ENCODE peak calls at places on chromosome 5, in ten cellular contexts. K is A549, O is transverse colon, V is tibial nerve, N is upper lobe of left lung, Y is stomach, C is IMR-90, J is GM12878, R is lower leg skin, M is thyroid gland. B is an unnamed sample.

GRCh38 chr5:176592573-176592972 is 17.4 kb downstream of the GPRIN1 start:
- DNase-seq in K (no peak), O (no peak), V (no peak), N (no peak), Y (no peak), C (no peak), J (no peak), R (no peak), M (no peak), B (no peak)

GRCh38 chr5:176803943-176804498 is 6.3 kb upstream of the UNC5A start:
- DNase-seq in K (no peak), O (no peak), V (no peak), N (no peak), Y (no peak), C (peak; percentile 26), J (no peak), R (no peak), M (peak; percentile 8), B (no peak)

GRCh38 chr5:10583663-10584572 is 20.0 kb downstream of the ANKRD33B start:
- DNase-seq in K (no peak), O (no peak), V (no peak), N (no peak), Y (no peak), C (no peak), J (no peak), R (no peak), M (no peak), B (no peak)

GRCh38 chr5:107894361-107894760 is 223.6 kb upstream of the EFNA5 start:
- DNase-seq in K (no peak), O (no peak), V (no peak), N (no peak), Y (no peak), C (peak; percentile 26), J (no peak), R (no peak), M (no peak), B (no peak)

GRCh38 chr5:27242258-27242626 is 203.9 kb upstream of the CDH9 start:
- DNase-seq in K (no peak), O (no peak), V (no peak), N (no peak), Y (no peak), C (no peak), J (no peak), R (no peak), M (no peak), B (no peak)

GRCh38 chr5:88833371-88834107 is 49.4 kb downstream of the MEF2C start:
- DNase-seq in K (no peak), O (peak; percentile 38), V (no peak), N (no peak), Y (no peak), C (peak; percentile 74), J (no peak), R (peak; percentile 49), M (peak; percentile 17), B (no peak)

GRCh38 chr5:169429044-169429443 is 128.1 kb upstream of the SLIT3 start:
- DNase-seq in K (no peak), O (no peak), V (no peak), N (no peak), Y (no peak), C (no peak), J (no peak), R (no peak), M (no peak), B (no peak)

GRCh38 chr5:148469446-148470062 is 85.8 kb downstream of the FBXO38 start:
- DNase-seq in K (no peak), O (no peak), V (no peak), N (no peak), Y (no peak), C (peak; percentile 76), J (no peak), R (peak; percentile 17), M (peak; percentile 13), B (no peak)

GRCh38 chr5:71865202-71865601 is 146.1 kb downstream of the CARTPT start:
- DNase-seq in K (peak; percentile 53), O (no peak), V (no peak), N (no peak), Y (no peak), C (peak; percentile 75), J (no peak), R (no peak), M (no peak), B (no peak)

GRCh38 chr5:172553167-172553566 is 87.9 kb upstream of the NEURL1B start:
- DNase-seq in K (no peak), O (no peak), V (no peak), N (no peak), Y (no peak), C (no peak), J (no peak), R (no peak), M (no peak), B (no peak)

GRCh38 chr5:155126573-155126972 is 113.0 kb downstream of the KIF4B start:
- DNase-seq in K (no peak), O (no peak), V (no peak), N (no peak), Y (no peak), C (no peak), J (no peak), R (no peak), M (no peak), B (no peak)

GRCh38 chr5:10702040-10702629 is 58.9 kb downstream of the DAP start:
- DNase-seq in K (no peak), O (no peak), V (no peak), N (no peak), Y (peak; percentile 43), C (peak; percentile 98), J (no peak), R (no peak), M (peak; percentile 97), B (no peak)

GRCh38 chr5:76472338-76473336 is 69.6 kb downstream of the IQGAP2 start:
- DNase-seq in K (peak; percentile 62), O (no peak), V (no peak), N (no peak), Y (no peak), C (no peak), J (no peak), R (no peak), M (no peak), B (no peak)

GRCh38 chr5:174312270-174312617 is 266.7 kb downstream of the NSG2 start:
- DNase-seq in K (no peak), O (no peak), V (no peak), N (no peak), Y (no peak), C (no peak), J (no peak), R (no peak), M (no peak), B (no peak)

GRCh38 chr5:142324377-142324870 is 397 bp downstream of the SPRY4 start:
- DNase-seq in K (no peak), O (no peak), V (no peak), N (peak; percentile 89), Y (no peak), C (no peak), J (no peak), R (no peak), M (peak; percentile 55), B (no peak)
- TF ChIP-seq CTCF in K (no peak), O (no peak), V (no peak), N (no peak), Y (no peak), C (peak; percentile 27), J (peak; percentile 5), R (no peak), M (no peak), B (no peak)

GRCh38 chr5:119074419-119074818 is 3.5 kb downstream of the DMXL1 start:
- DNase-seq in K (no peak), O (no peak), V (no peak), N (no peak), Y (no peak), C (no peak), J (peak; percentile 57), R (no peak), M (no peak), B (no peak)

GRCh38 chr5:119072496-119072895 is 1.6 kb downstream of the DMXL1 start:
- DNase-seq in K (no peak), O (no peak), V (no peak), N (no peak), Y (no peak), C (no peak), J (no peak), R (no peak), M (no peak), B (no peak)

GRCh38 chr5:119070578-119070827 is 384 bp upstream of the DMXL1 start:
- DNase-seq in K (no peak), O (peak; percentile 90), V (no peak), N (no peak), Y (no peak), C (no peak), J (no peak), R (no peak), M (no peak), B (peak; percentile 83)

GRCh38 chr5:119071573-119071874 is 637 bp downstream of the DMXL1 start:
- DNase-seq in K (no peak), O (no peak), V (no peak), N (no peak), Y (no peak), C (peak; percentile 2), J (no peak), R (peak; percentile 18), M (no peak), B (peak; percentile 17)

GRCh38 chr5:119070828-119071572 is at the start of gene DMXL1:
- DNase-seq in K (peak; percentile 99), O (peak; percentile 99), V (peak; percentile 100), N (peak; percentile 96), Y (peak; percentile 99), C (peak; percentile 99), J (peak; percentile 99), R (peak; percentile 99), M (peak; percentile 100), B (peak; percentile 96)
- TF ChIP-seq POLR2A in K (peak; percentile 57), O (peak; percentile 93), V (peak; percentile 43), N (no peak), Y (peak; percentile 76), C (peak; percentile 75), J (peak; percentile 91), R (no peak), M (peak; percentile 35), B (no peak)

GRCh38 chr5:136780518-136780917 is 415.2 kb upstream of the TRPC7 start:
- DNase-seq in K (peak; percentile 22), O (no peak), V (no peak), N (no peak), Y (no peak), C (no peak), J (no peak), R (no peak), M (no peak), B (no peak)
- TF ChIP-seq CTCF in K (peak; percentile 28), O (no peak), V (no peak), N (no peak), Y (no peak), C (no peak), J (no peak), R (no peak), M (no peak), B (peak; percentile 5)

GRCh38 chr5:132378580-132378979 is 9.1 kb downstream of the SLC22A5 start:
- DNase-seq in K (no peak), O (no peak), V (no peak), N (no peak), Y (no peak), C (peak; percentile 52), J (no peak), R (no peak), M (no peak), B (no peak)
- TF ChIP-seq POLR2A in K (no peak), O (no peak), V (no peak), N (no peak), Y (no peak), C (no peak), J (no peak), R (no peak), M (no peak), B (no peak)

GRCh38 chr5:135174315-135175096 is 140.5 kb upstream of the PITX1 start:
- DNase-seq in K (peak; percentile 36), O (no peak), V (no peak), N (no peak), Y (no peak), C (peak; percentile 24), J (no peak), R (no peak), M (no peak), B (no peak)
- TF ChIP-seq CTCF in K (no peak), O (no peak), V (no peak), N (no peak), Y (no peak), C (peak; percentile 32), J (no peak), R (no peak), M (no peak), B (no peak)